ENCODE peak calls at places on chromosomes 3 and 15, in ten cellular contexts. One of them, this sample, is unnamed.

GRCh38 chr3:41221278-41221677 is 22.0 kb downstream of the CTNNB1 start:
- DNase-seq in OCI-LY7: no peak
- DNase-seq in HFF-Myc: no peak
- DNase-seq in right atrium auricular region: no peak
- DNase-seq in Caco-2: no peak
- DNase-seq in cardiac fibroblast: no peak
- DNase-seq in brain microvascular endothelial cell: no peak
- DNase-seq in mucosa of descending colon: no peak
- DNase-seq in astrocyte: no peak
- DNase-seq in NB4: no peak
- DNase-seq in this sample: no peak

GRCh38 chr3:168097381-168097780 is 1.7 kb upstream of the GOLIM4 start:
- DNase-seq in OCI-LY7: no peak
- DNase-seq in HFF-Myc: no peak
- DNase-seq in right atrium auricular region: no peak
- DNase-seq in Caco-2: no peak
- DNase-seq in cardiac fibroblast: no peak
- DNase-seq in brain microvascular endothelial cell: no peak
- DNase-seq in mucosa of descending colon: no peak
- DNase-seq in astrocyte: no peak
- DNase-seq in NB4: no peak
- DNase-seq in this sample: no peak

GRCh38 chr3:136023264-136023978 is 57.9 kb downstream of the PPP2R3A start:
- DNase-seq in OCI-LY7: no peak
- DNase-seq in HFF-Myc: no peak
- DNase-seq in right atrium auricular region: no peak
- DNase-seq in Caco-2: no peak
- DNase-seq in cardiac fibroblast: no peak
- DNase-seq in brain microvascular endothelial cell: no peak
- DNase-seq in mucosa of descending colon: no peak
- DNase-seq in astrocyte: no peak
- DNase-seq in NB4: no peak
- DNase-seq in this sample: no peak

GRCh38 chr3:99783009-99783573 is 34.6 kb upstream of the CMSS1 start:
- DNase-seq in OCI-LY7: no peak
- DNase-seq in HFF-Myc: peak; percentile 75
- DNase-seq in right atrium auricular region: no peak
- DNase-seq in Caco-2: no peak
- DNase-seq in cardiac fibroblast: peak; percentile 84
- DNase-seq in brain microvascular endothelial cell: peak; percentile 85
- DNase-seq in mucosa of descending colon: no peak
- DNase-seq in astrocyte: peak; percentile 95
- DNase-seq in NB4: no peak
- DNase-seq in this sample: peak; percentile 73

GRCh38 chr3:159263750-159264561 is 462.1 kb downstream of the MFSD1 start:
- DNase-seq in OCI-LY7: peak; percentile 28
- DNase-seq in HFF-Myc: peak; percentile 17
- DNase-seq in right atrium auricular region: no peak
- DNase-seq in Caco-2: no peak
- DNase-seq in cardiac fibroblast: peak; percentile 77
- DNase-seq in brain microvascular endothelial cell: peak; percentile 63
- DNase-seq in mucosa of descending colon: no peak
- DNase-seq in astrocyte: peak; percentile 34
- DNase-seq in NB4: peak; percentile 44
- DNase-seq in this sample: peak; percentile 69

GRCh38 chr3:38029400-38030125 is at the start of gene PLCD1:
- DNase-seq in OCI-LY7: no peak
- DNase-seq in HFF-Myc: no peak
- DNase-seq in right atrium auricular region: peak; percentile 87
- DNase-seq in Caco-2: no peak
- DNase-seq in cardiac fibroblast: peak; percentile 56
- DNase-seq in brain microvascular endothelial cell: no peak
- DNase-seq in mucosa of descending colon: peak; percentile 82
- DNase-seq in astrocyte: peak; percentile 38
- DNase-seq in NB4: no peak
- DNase-seq in this sample: peak; percentile 65

GRCh38 chr15:39598958-39599845 is 18.3 kb downstream of the THBS1 start:
- DNase-seq in OCI-LY7: no peak
- DNase-seq in HFF-Myc: no peak
- DNase-seq in right atrium auricular region: no peak
- DNase-seq in Caco-2: no peak
- DNase-seq in cardiac fibroblast: peak; percentile 60
- DNase-seq in brain microvascular endothelial cell: no peak
- DNase-seq in mucosa of descending colon: no peak
- DNase-seq in astrocyte: no peak
- DNase-seq in NB4: no peak
- DNase-seq in this sample: peak; percentile 68

GRCh38 chr15:79090487-79091203 is at the start of gene RASGRF1:
- DNase-seq in OCI-LY7: no peak
- DNase-seq in HFF-Myc: no peak
- DNase-seq in right atrium auricular region: peak; percentile 11
- DNase-seq in Caco-2: no peak
- DNase-seq in cardiac fibroblast: peak; percentile 9
- DNase-seq in brain microvascular endothelial cell: no peak
- DNase-seq in mucosa of descending colon: no peak
- DNase-seq in astrocyte: no peak
- DNase-seq in NB4: no peak
- DNase-seq in this sample: no peak

GRCh38 chr15:60442763-60443162 is 36.2 kb downstream of the ICE2 start:
- DNase-seq in OCI-LY7: no peak
- DNase-seq in HFF-Myc: no peak
- DNase-seq in right atrium auricular region: no peak
- DNase-seq in Caco-2: no peak
- DNase-seq in cardiac fibroblast: peak; percentile 45
- DNase-seq in brain microvascular endothelial cell: no peak
- DNase-seq in mucosa of descending colon: no peak
- DNase-seq in astrocyte: peak; percentile 63
- DNase-seq in NB4: no peak
- DNase-seq in this sample: no peak

GRCh38 chr3:1446531-1446930 is 353.7 kb downstream of the CNTN6 start:
- DNase-seq in OCI-LY7: no peak
- DNase-seq in HFF-Myc: no peak
- DNase-seq in right atrium auricular region: no peak
- DNase-seq in Caco-2: no peak
- DNase-seq in cardiac fibroblast: no peak
- DNase-seq in brain microvascular endothelial cell: no peak
- DNase-seq in mucosa of descending colon: no peak
- DNase-seq in astrocyte: no peak
- DNase-seq in NB4: no peak
- DNase-seq in this sample: no peak

GRCh38 chr3:155676252-155676981 is 68.5 kb downstream of the PLCH1 start:
- DNase-seq in OCI-LY7: no peak
- DNase-seq in HFF-Myc: peak; percentile 17
- DNase-seq in right atrium auricular region: peak; percentile 59
- DNase-seq in Caco-2: no peak
- DNase-seq in cardiac fibroblast: peak; percentile 36
- DNase-seq in brain microvascular endothelial cell: peak; percentile 51
- DNase-seq in mucosa of descending colon: no peak
- DNase-seq in astrocyte: peak; percentile 62
- DNase-seq in NB4: no peak
- DNase-seq in this sample: peak; percentile 28

GRCh38 chr3:123706871-123707270 is 122.0 kb upstream of the HACD2 start:
- DNase-seq in OCI-LY7: no peak
- DNase-seq in HFF-Myc: no peak
- DNase-seq in right atrium auricular region: no peak
- DNase-seq in Caco-2: no peak
- DNase-seq in cardiac fibroblast: peak; percentile 55
- DNase-seq in brain microvascular endothelial cell: no peak
- DNase-seq in mucosa of descending colon: no peak
- DNase-seq in astrocyte: peak; percentile 38
- DNase-seq in NB4: no peak
- DNase-seq in this sample: no peak

GRCh38 chr3:113783463-113783862 is 36.6 kb downstream of the ATP6V1A start:
- DNase-seq in OCI-LY7: no peak
- DNase-seq in HFF-Myc: peak; percentile 80
- DNase-seq in right atrium auricular region: no peak
- DNase-seq in Caco-2: no peak
- DNase-seq in cardiac fibroblast: peak; percentile 97
- DNase-seq in brain microvascular endothelial cell: peak; percentile 92
- DNase-seq in mucosa of descending colon: no peak
- DNase-seq in astrocyte: peak; percentile 98
- DNase-seq in NB4: peak; percentile 43
- DNase-seq in this sample: peak; percentile 98

GRCh38 chr3:14143826-14144225 is 19.0 kb downstream of the TMEM43 start:
- DNase-seq in OCI-LY7: no peak
- DNase-seq in HFF-Myc: peak; percentile 81
- DNase-seq in right atrium auricular region: peak; percentile 87
- DNase-seq in Caco-2: peak; percentile 53
- DNase-seq in cardiac fibroblast: peak; percentile 98
- DNase-seq in brain microvascular endothelial cell: peak; percentile 94
- DNase-seq in mucosa of descending colon: no peak
- DNase-seq in astrocyte: peak; percentile 94
- DNase-seq in NB4: peak; percentile 48
- DNase-seq in this sample: peak; percentile 99

GRCh38 chr15:57218826-57219576 is 157.3 kb upstream of the CGNL1 start:
- DNase-seq in OCI-LY7: peak; percentile 38
- DNase-seq in HFF-Myc: peak; percentile 99
- DNase-seq in right atrium auricular region: no peak
- DNase-seq in Caco-2: no peak
- DNase-seq in cardiac fibroblast: peak; percentile 88
- DNase-seq in brain microvascular endothelial cell: peak; percentile 76
- DNase-seq in mucosa of descending colon: no peak
- DNase-seq in astrocyte: peak; percentile 98
- DNase-seq in NB4: peak; percentile 62
- DNase-seq in this sample: peak; percentile 88

DNA sequence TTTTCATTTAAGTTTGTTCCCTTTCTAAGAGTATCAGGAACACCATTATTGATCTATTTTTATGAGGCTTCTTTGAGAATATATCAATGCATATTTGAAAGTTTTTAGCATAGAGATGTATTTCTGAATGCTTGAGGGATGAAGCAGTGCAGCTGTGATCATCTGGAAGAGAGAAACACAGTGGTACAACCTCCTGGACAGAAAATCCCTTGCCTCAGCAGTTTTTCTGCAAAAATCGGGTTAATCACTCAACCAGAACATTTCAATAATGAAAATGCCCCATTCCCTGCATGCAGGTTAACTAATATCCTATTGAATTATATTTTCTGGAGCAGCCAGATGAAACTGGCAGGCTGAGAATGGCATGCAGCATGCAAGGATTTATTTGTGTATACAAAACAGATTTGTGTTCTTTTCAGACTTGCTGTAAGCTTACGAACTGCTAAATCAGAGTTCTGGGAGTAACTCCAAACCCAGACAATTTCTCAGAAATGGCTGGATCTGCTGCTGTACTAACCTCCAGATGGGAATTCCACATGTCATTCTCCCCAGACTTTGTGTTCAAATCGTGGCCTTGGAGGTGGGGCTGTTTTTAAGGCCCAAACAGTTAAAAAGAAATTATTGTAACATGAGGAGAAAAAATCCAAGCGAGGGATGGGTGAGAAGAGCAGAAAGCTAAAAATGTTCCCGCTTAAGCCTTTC is 39.1 kb downstream of the SLC9A9 start:
- DNase-seq in OCI-LY7: no peak
- DNase-seq in HFF-Myc: no peak
- DNase-seq in right atrium auricular region: no peak
- DNase-seq in Caco-2: no peak
- DNase-seq in cardiac fibroblast: no peak
- DNase-seq in brain microvascular endothelial cell: no peak
- DNase-seq in mucosa of descending colon: no peak
- DNase-seq in astrocyte: peak; percentile 19
- DNase-seq in NB4: no peak
- DNase-seq in this sample: no peak
- H3K4me3 ChIP-seq in OCI-LY7: no peak overlapping the region
- H3K4me3 ChIP-seq in HFF-Myc: no peak overlapping the region
- H3K4me3 ChIP-seq in right atrium auricular region: no peak overlapping the region
- H3K4me3 ChIP-seq in Caco-2: no peak overlapping the region
- H3K4me3 ChIP-seq in cardiac fibroblast: no peak overlapping the region
- H3K4me3 ChIP-seq in brain microvascular endothelial cell: no peak overlapping the region
- H3K4me3 ChIP-seq in mucosa of descending colon: no peak overlapping the region
- H3K4me3 ChIP-seq in astrocyte: no peak overlapping the region
- H3K4me3 ChIP-seq in NB4: no peak overlapping the region
- H3K4me3 ChIP-seq in this sample: no peak overlapping the region

GRCh38 chr3:193452338-193452737 is 73.8 kb upstream of the ATP13A5 start:
- DNase-seq in OCI-LY7: no peak
- DNase-seq in HFF-Myc: no peak
- DNase-seq in right atrium auricular region: no peak
- DNase-seq in Caco-2: no peak
- DNase-seq in cardiac fibroblast: peak; percentile 5
- DNase-seq in brain microvascular endothelial cell: no peak
- DNase-seq in mucosa of descending colon: no peak
- DNase-seq in astrocyte: no peak
- DNase-seq in NB4: no peak
- DNase-seq in this sample: peak; percentile 1
- TF ChIP-seq CTCF in OCI-LY7: peak; percentile 40
- TF ChIP-seq CTCF in HFF-Myc: no peak
- TF ChIP-seq CTCF in right atrium auricular region: peak; percentile 42
- TF ChIP-seq CTCF in Caco-2: no peak
- TF ChIP-seq CTCF in cardiac fibroblast: peak; percentile 6
- TF ChIP-seq CTCF in brain microvascular endothelial cell: peak; percentile 44
- TF ChIP-seq CTCF in mucosa of descending colon: no peak
- TF ChIP-seq CTCF in astrocyte: peak; percentile 29
- TF ChIP-seq CTCF in NB4: no peak
- TF ChIP-seq CTCF in this sample: peak; percentile 13

DNA sequence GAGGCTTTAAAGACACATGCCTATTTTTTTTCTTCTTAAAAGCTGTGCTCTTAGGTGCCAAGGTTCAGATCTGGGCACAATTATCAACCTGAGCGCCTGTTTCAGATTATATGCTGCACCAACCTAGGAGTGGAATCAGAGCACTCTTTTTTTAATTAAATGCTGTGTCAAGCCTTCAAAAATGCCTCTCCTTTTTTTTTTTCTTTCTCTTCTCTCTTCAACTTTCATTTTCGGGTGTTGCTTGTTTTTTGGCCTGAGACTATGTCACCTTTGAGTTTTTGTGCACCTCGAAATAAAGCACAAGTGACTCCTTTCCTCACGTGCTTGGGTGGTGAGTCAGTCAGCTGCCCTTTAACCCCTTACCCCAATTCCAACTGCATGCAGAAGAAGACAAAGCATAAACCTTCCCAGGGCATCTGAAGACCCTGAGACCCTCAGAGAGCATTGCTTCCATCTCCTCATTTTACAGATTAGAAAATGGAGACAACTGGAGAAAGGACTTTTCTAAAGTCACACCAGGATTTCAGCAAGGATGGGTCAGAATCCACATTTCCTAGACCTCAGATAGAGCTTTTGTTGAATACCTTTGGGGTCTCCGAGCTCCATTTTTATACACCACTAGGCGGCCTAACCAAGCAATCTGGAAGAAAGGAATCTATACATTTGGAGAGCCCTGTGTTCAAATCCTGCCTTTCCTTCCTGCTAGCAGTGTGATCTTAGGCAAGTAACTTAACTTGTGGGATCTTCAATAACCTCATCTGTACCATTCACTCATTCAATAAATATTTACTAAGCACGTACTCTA is 631 bp upstream of the PRICKLE2 start:
- DNase-seq in OCI-LY7: no peak
- DNase-seq in HFF-Myc: no peak
- DNase-seq in right atrium auricular region: no peak
- DNase-seq in Caco-2: no peak
- DNase-seq in cardiac fibroblast: no peak
- DNase-seq in brain microvascular endothelial cell: no peak
- DNase-seq in mucosa of descending colon: no peak
- DNase-seq in astrocyte: no peak
- DNase-seq in NB4: no peak
- DNase-seq in this sample: no peak
- H3K4me3 ChIP-seq in OCI-LY7: peak overlapping the region; percentile 75
- H3K4me3 ChIP-seq in HFF-Myc: peak overlapping the region; percentile 29
- H3K4me3 ChIP-seq in right atrium auricular region: peak overlapping the region; percentile 17
- H3K4me3 ChIP-seq in Caco-2: no peak overlapping the region
- H3K4me3 ChIP-seq in cardiac fibroblast: peak overlapping the region; percentile 43
- H3K4me3 ChIP-seq in brain microvascular endothelial cell: peak overlapping the region; percentile 28
- H3K4me3 ChIP-seq in mucosa of descending colon: no peak overlapping the region
- H3K4me3 ChIP-seq in astrocyte: peak overlapping the region; percentile 70
- H3K4me3 ChIP-seq in NB4: no peak overlapping the region
- H3K4me3 ChIP-seq in this sample: peak overlapping the region; percentile 62

GRCh38 chr3:189303584-189303983 is 131.8 kb downstream of the TPRG1 start:
- DNase-seq in OCI-LY7: no peak
- DNase-seq in HFF-Myc: no peak
- DNase-seq in right atrium auricular region: no peak
- DNase-seq in Caco-2: no peak
- DNase-seq in cardiac fibroblast: no peak
- DNase-seq in brain microvascular endothelial cell: no peak
- DNase-seq in mucosa of descending colon: no peak
- DNase-seq in astrocyte: no peak
- DNase-seq in NB4: no peak
- DNase-seq in this sample: no peak
- TF ChIP-seq CTCF in OCI-LY7: no peak
- TF ChIP-seq CTCF in HFF-Myc: no peak
- TF ChIP-seq CTCF in right atrium auricular region: no peak
- TF ChIP-seq CTCF in Caco-2: no peak
- TF ChIP-seq CTCF in cardiac fibroblast: no peak
- TF ChIP-seq CTCF in brain microvascular endothelial cell: no peak
- TF ChIP-seq CTCF in mucosa of descending colon: no peak
- TF ChIP-seq CTCF in astrocyte: no peak
- TF ChIP-seq CTCF in NB4: no peak
- TF ChIP-seq CTCF in this sample: no peak